ENCODE peak calls at places on chromosomes 3 and 15, in ten cellular contexts. T is small intestine; B is ovary; E is NCI-H2029 treated with DMSO at 0.1 percent for 48 hours; P is AG20443; M is left ventricle myocardium superior; W is HFFc6; G is stimulated activated CD4-positive, alpha-beta T cell treated with anti-CD3 and anti-CD28 coated beads, Interleukin-4, amount 100 ng/mL, for 24 hours; Q is A549; L is putamen. I is an unnamed sample.

GRCh38 chr3:109070232-109070631 is 47.7 kb downstream of the MORC1 start:
- DNase-seq in T (no peak), B (no peak), E (no peak), P (no peak), M (no peak), W (no peak), G (no peak), Q (no peak), L (no peak), I (no peak)

GRCh38 chr15:89747708-89748682 is 3.1 kb downstream of the MESP1 start:
- DNase-seq in T (no peak), B (no peak), E (no peak), P (no peak), M (no peak), W (no peak), G (no peak), Q (no peak), L (no peak), I (no peak)

GRCh38 chr3:108862865-108863798 is 40.5 kb downstream of the TRAT1 start:
- DNase-seq in T (peak; percentile 84), B (no peak), E (no peak), P (no peak), M (no peak), W (no peak), G (peak; percentile 38), Q (peak; percentile 39), L (no peak), I (no peak)

GRCh38 chr3:24343084-24343783 is 151.4 kb downstream of the THRB start:
- DNase-seq in T (no peak), B (no peak), E (no peak), P (no peak), M (no peak), W (peak; percentile 2), G (no peak), Q (no peak), L (no peak), I (no peak)

GRCh38 chr15:83088876-83089275 is 18.6 kb upstream of the TM6SF1 start:
- DNase-seq in T (no peak), B (no peak), E (no peak), P (no peak), M (no peak), W (no peak), G (no peak), Q (no peak), L (no peak), I (no peak)

GRCh38 chr3:14497321-14497720 is 42.8 kb downstream of the GRIP2 start:
- DNase-seq in T (no peak), B (no peak), E (no peak), P (no peak), M (no peak), W (no peak), G (no peak), Q (no peak), L (no peak), I (no peak)

GRCh38 chr15:66498501-66499386 is 1.2 kb upstream of the SNAPC5 start:
- DNase-seq in T (no peak), B (no peak), E (no peak), P (peak; percentile 29), M (no peak), W (peak; percentile 52), G (no peak), Q (peak; percentile 53), L (peak; percentile 19), I (no peak)

GRCh38 chr3:58535531-58536500 is 1.2 kb downstream of the ACOX2 start:
- DNase-seq in T (peak; percentile 99), B (peak; percentile 37), E (peak; percentile 10), P (peak; percentile 2), M (no peak), W (no peak), G (no peak), Q (peak; percentile 76), L (no peak), I (no peak)

GRCh38 chr3:173814809-173815208 is 417.3 kb downstream of the NLGN1 start:
- DNase-seq in T (no peak), B (no peak), E (no peak), P (no peak), M (no peak), W (no peak), G (no peak), Q (no peak), L (no peak), I (no peak)

GRCh38 chr3:169348276-169348675 is 315.2 kb downstream of the MECOM start:
- DNase-seq in T (no peak), B (no peak), E (no peak), P (no peak), M (no peak), W (no peak), G (no peak), Q (no peak), L (no peak), I (no peak)

GRCh38 chr3:121660356-121661171 is at the start of gene HCLS1:
- DNase-seq in T (peak; percentile 47), B (no peak), E (no peak), P (no peak), M (peak; percentile 42), W (no peak), G (peak; percentile 73), Q (no peak), L (no peak), I (peak; percentile 45)

GRCh38 chr3:4721511-4721911 is 228.4 kb downstream of the ITPR1 start:
- DNase-seq in T (no peak), B (no peak), E (no peak), P (peak; percentile 74), M (no peak), W (peak; percentile 94), G (no peak), Q (peak; percentile 44), L (no peak), I (peak; percentile 45)

GRCh38 chr3:85342915-85343314 is 384.1 kb downstream of the CADM2 start:
- DNase-seq in T (no peak), B (no peak), E (no peak), P (no peak), M (no peak), W (no peak), G (no peak), Q (peak; percentile 52), L (peak; percentile 69), I (peak; percentile 60)

GRCh38 chr15:90552162-90552928 is 22.6 kb downstream of the CRTC3 start:
- DNase-seq in T (no peak), B (peak; percentile 57), E (no peak), P (peak; percentile 89), M (no peak), W (peak; percentile 95), G (no peak), Q (no peak), L (no peak), I (no peak)

GRCh38 chr3:29319798-29320197 is 38.9 kb downstream of the RBMS3 start:
- DNase-seq in T (no peak), B (no peak), E (no peak), P (no peak), M (no peak), W (no peak), G (no peak), Q (no peak), L (no peak), I (no peak)

GRCh38 chr3:134901461-134901860 is 106.4 kb downstream of the EPHB1 start:
- DNase-seq in T (no peak), B (no peak), E (no peak), P (no peak), M (no peak), W (no peak), G (no peak), Q (no peak), L (peak; percentile 38), I (peak; percentile 67)

GRCh38 chr15:71374607-71375352 is 259.5 kb downstream of the THSD4 start:
- DNase-seq in T (peak; percentile 71), B (no peak), E (no peak), P (peak; percentile 73), M (no peak), W (peak; percentile 50), G (no peak), Q (no peak), L (no peak), I (no peak)

GRCh38 chr3:45993421-45994027 is 2.1 kb downstream of the FYCO1 start:
- DNase-seq in T (peak; percentile 26), B (no peak), E (no peak), P (no peak), M (no peak), W (peak; percentile 28), G (peak; percentile 12), Q (no peak), L (no peak), I (no peak)

GRCh38 chr15:43518073-43518761 is 809 bp downstream of the MAP1A start:
- DNase-seq in T (no peak), B (peak; percentile 46), E (no peak), P (peak; percentile 62), M (no peak), W (no peak), G (no peak), Q (no peak), L (peak; percentile 88), I (peak; percentile 88)

GRCh38 chr15:48397841-48398240 is 66.6 kb downstream of the DUT start:
- DNase-seq in T (no peak), B (peak; percentile 65), E (peak; percentile 9), P (no peak), M (peak; percentile 81), W (no peak), G (no peak), Q (no peak), L (no peak), I (peak; percentile 22)

GRCh38 chr3:120741837-120742197 is 499 bp downstream of the RABL3 start:
- DNase-seq in T (no peak), B (no peak), E (peak; percentile 48), P (peak; percentile 13), M (no peak), W (no peak), G (no peak), Q (no peak), L (no peak), I (no peak)

GRCh38 chr15:25763206-25763880 is 99.8 kb downstream of the ATP10A start:
- DNase-seq in T (no peak), B (no peak), E (no peak), P (no peak), M (no peak), W (no peak), G (no peak), Q (peak; percentile 35), L (no peak), I (no peak)

GRCh38 chr3:98761656-98762229 is 1.4 kb upstream of the ST3GAL6 start:
- DNase-seq in T (no peak), B (no peak), E (no peak), P (no peak), M (no peak), W (no peak), G (no peak), Q (no peak), L (no peak), I (no peak)